ENCODE peak calls at places on chromosome 15, in ten cellular contexts. One of them, this sample, is unnamed.

GRCh38 chr15:52440414-52440813 is 88.3 kb downstream of the MYO5A start:
- DNase-seq in stimulated activated CD8-positive, alpha-beta memory T cell treated with anti-CD3 and anti-CD28 coated beads, Interleukin-4, amount 100 ng/mL, for 24 hours: no peak
- DNase-seq in lung: no peak
- DNase-seq in A172: peak; percentile 85
- DNase-seq in activated T-helper 1 cell treated with anti-CD3 and anti-CD28 coated beads, Interleukin-12 subunit alpha, Interleukin-12 subunit beta, Interleukin-2, Interleukin-4 antibody, amounts not matched to agents 30 ng/mL and 10 ng/mL and 1 ng/mL, durations not matched to agents 14 hours and 24 hours and 36 hours: no peak
- DNase-seq in NCI-H1105 treated with DMSO at 0.1 percent for 48 hours: no peak
- DNase-seq in omental fat pad: no peak
- DNase-seq in RCC 7860: peak; percentile 71
- DNase-seq in NCI-H510A treated with DMSO at 0.1 percent for 48 hours: no peak
- DNase-seq in GM13977: no peak
- DNase-seq in this sample: peak; percentile 44

GRCh38 chr15:42375252-42375651 is 16.0 kb downstream of the CAPN3 start:
- DNase-seq in stimulated activated CD8-positive, alpha-beta memory T cell treated with anti-CD3 and anti-CD28 coated beads, Interleukin-4, amount 100 ng/mL, for 24 hours: no peak
- DNase-seq in lung: no peak
- DNase-seq in A172: no peak
- DNase-seq in activated T-helper 1 cell treated with anti-CD3 and anti-CD28 coated beads, Interleukin-12 subunit alpha, Interleukin-12 subunit beta, Interleukin-2, Interleukin-4 antibody, amounts not matched to agents 30 ng/mL and 10 ng/mL and 1 ng/mL, durations not matched to agents 14 hours and 24 hours and 36 hours: no peak
- DNase-seq in NCI-H1105 treated with DMSO at 0.1 percent for 48 hours: no peak
- DNase-seq in omental fat pad: no peak
- DNase-seq in RCC 7860: no peak
- DNase-seq in NCI-H510A treated with DMSO at 0.1 percent for 48 hours: no peak
- DNase-seq in GM13977: no peak
- DNase-seq in this sample: no peak

GRCh38 chr15:39908186-39908585 is 11.9 kb downstream of the GPR176 start:
- DNase-seq in stimulated activated CD8-positive, alpha-beta memory T cell treated with anti-CD3 and anti-CD28 coated beads, Interleukin-4, amount 100 ng/mL, for 24 hours: no peak
- DNase-seq in lung: no peak
- DNase-seq in A172: peak; percentile 61
- DNase-seq in activated T-helper 1 cell treated with anti-CD3 and anti-CD28 coated beads, Interleukin-12 subunit alpha, Interleukin-12 subunit beta, Interleukin-2, Interleukin-4 antibody, amounts not matched to agents 30 ng/mL and 10 ng/mL and 1 ng/mL, durations not matched to agents 14 hours and 24 hours and 36 hours: no peak
- DNase-seq in NCI-H1105 treated with DMSO at 0.1 percent for 48 hours: no peak
- DNase-seq in omental fat pad: no peak
- DNase-seq in RCC 7860: peak; percentile 35
- DNase-seq in NCI-H510A treated with DMSO at 0.1 percent for 48 hours: no peak
- DNase-seq in GM13977: no peak
- DNase-seq in this sample: no peak

GRCh38 chr15:77720617-77721016 is 87.9 kb upstream of the LINGO1 start:
- DNase-seq in stimulated activated CD8-positive, alpha-beta memory T cell treated with anti-CD3 and anti-CD28 coated beads, Interleukin-4, amount 100 ng/mL, for 24 hours: no peak
- DNase-seq in lung: no peak
- DNase-seq in A172: no peak
- DNase-seq in activated T-helper 1 cell treated with anti-CD3 and anti-CD28 coated beads, Interleukin-12 subunit alpha, Interleukin-12 subunit beta, Interleukin-2, Interleukin-4 antibody, amounts not matched to agents 30 ng/mL and 10 ng/mL and 1 ng/mL, durations not matched to agents 14 hours and 24 hours and 36 hours: no peak
- DNase-seq in NCI-H1105 treated with DMSO at 0.1 percent for 48 hours: no peak
- DNase-seq in omental fat pad: no peak
- DNase-seq in RCC 7860: no peak
- DNase-seq in NCI-H510A treated with DMSO at 0.1 percent for 48 hours: no peak
- DNase-seq in GM13977: no peak
- DNase-seq in this sample: no peak

GRCh38 chr15:90845201-90845949 is 23.0 kb upstream of the FURIN start:
- DNase-seq in stimulated activated CD8-positive, alpha-beta memory T cell treated with anti-CD3 and anti-CD28 coated beads, Interleukin-4, amount 100 ng/mL, for 24 hours: no peak
- DNase-seq in lung: no peak
- DNase-seq in A172: peak; percentile 84
- DNase-seq in activated T-helper 1 cell treated with anti-CD3 and anti-CD28 coated beads, Interleukin-12 subunit alpha, Interleukin-12 subunit beta, Interleukin-2, Interleukin-4 antibody, amounts not matched to agents 30 ng/mL and 10 ng/mL and 1 ng/mL, durations not matched to agents 14 hours and 24 hours and 36 hours: peak; percentile 68
- DNase-seq in NCI-H1105 treated with DMSO at 0.1 percent for 48 hours: no peak
- DNase-seq in omental fat pad: no peak
- DNase-seq in RCC 7860: peak; percentile 84
- DNase-seq in NCI-H510A treated with DMSO at 0.1 percent for 48 hours: peak; percentile 20
- DNase-seq in GM13977: peak; percentile 61
- DNase-seq in this sample: no peak

GRCh38 chr15:77584201-77584600 is 48.5 kb downstream of the LINGO1 start:
- DNase-seq in stimulated activated CD8-positive, alpha-beta memory T cell treated with anti-CD3 and anti-CD28 coated beads, Interleukin-4, amount 100 ng/mL, for 24 hours: no peak
- DNase-seq in lung: no peak
- DNase-seq in A172: no peak
- DNase-seq in activated T-helper 1 cell treated with anti-CD3 and anti-CD28 coated beads, Interleukin-12 subunit alpha, Interleukin-12 subunit beta, Interleukin-2, Interleukin-4 antibody, amounts not matched to agents 30 ng/mL and 10 ng/mL and 1 ng/mL, durations not matched to agents 14 hours and 24 hours and 36 hours: no peak
- DNase-seq in NCI-H1105 treated with DMSO at 0.1 percent for 48 hours: no peak
- DNase-seq in omental fat pad: no peak
- DNase-seq in RCC 7860: no peak
- DNase-seq in NCI-H510A treated with DMSO at 0.1 percent for 48 hours: no peak
- DNase-seq in GM13977: no peak
- DNase-seq in this sample: no peak

GRCh38 chr15:62549345-62549970 is 384.4 kb upstream of the C2CD4B start:
- DNase-seq in stimulated activated CD8-positive, alpha-beta memory T cell treated with anti-CD3 and anti-CD28 coated beads, Interleukin-4, amount 100 ng/mL, for 24 hours: no peak
- DNase-seq in lung: no peak
- DNase-seq in A172: peak; percentile 23
- DNase-seq in activated T-helper 1 cell treated with anti-CD3 and anti-CD28 coated beads, Interleukin-12 subunit alpha, Interleukin-12 subunit beta, Interleukin-2, Interleukin-4 antibody, amounts not matched to agents 30 ng/mL and 10 ng/mL and 1 ng/mL, durations not matched to agents 14 hours and 24 hours and 36 hours: no peak
- DNase-seq in NCI-H1105 treated with DMSO at 0.1 percent for 48 hours: peak; percentile 8
- DNase-seq in omental fat pad: no peak
- DNase-seq in RCC 7860: no peak
- DNase-seq in NCI-H510A treated with DMSO at 0.1 percent for 48 hours: no peak
- DNase-seq in GM13977: no peak
- DNase-seq in this sample: no peak

GRCh38 chr15:79593119-79593869 is 161.2 kb downstream of the MINAR1 start:
- DNase-seq in stimulated activated CD8-positive, alpha-beta memory T cell treated with anti-CD3 and anti-CD28 coated beads, Interleukin-4, amount 100 ng/mL, for 24 hours: no peak
- DNase-seq in lung: peak; percentile 15
- DNase-seq in A172: no peak
- DNase-seq in activated T-helper 1 cell treated with anti-CD3 and anti-CD28 coated beads, Interleukin-12 subunit alpha, Interleukin-12 subunit beta, Interleukin-2, Interleukin-4 antibody, amounts not matched to agents 30 ng/mL and 10 ng/mL and 1 ng/mL, durations not matched to agents 14 hours and 24 hours and 36 hours: no peak
- DNase-seq in NCI-H1105 treated with DMSO at 0.1 percent for 48 hours: no peak
- DNase-seq in omental fat pad: no peak
- DNase-seq in RCC 7860: no peak
- DNase-seq in NCI-H510A treated with DMSO at 0.1 percent for 48 hours: no peak
- DNase-seq in GM13977: no peak
- DNase-seq in this sample: no peak

GRCh38 chr15:52295421-52295991 is at the start of gene MYO5C:
- DNase-seq in stimulated activated CD8-positive, alpha-beta memory T cell treated with anti-CD3 and anti-CD28 coated beads, Interleukin-4, amount 100 ng/mL, for 24 hours: no peak
- DNase-seq in lung: peak; percentile 92
- DNase-seq in A172: peak; percentile 14
- DNase-seq in activated T-helper 1 cell treated with anti-CD3 and anti-CD28 coated beads, Interleukin-12 subunit alpha, Interleukin-12 subunit beta, Interleukin-2, Interleukin-4 antibody, amounts not matched to agents 30 ng/mL and 10 ng/mL and 1 ng/mL, durations not matched to agents 14 hours and 24 hours and 36 hours: no peak
- DNase-seq in NCI-H1105 treated with DMSO at 0.1 percent for 48 hours: peak; percentile 78
- DNase-seq in omental fat pad: peak; percentile 48
- DNase-seq in RCC 7860: no peak
- DNase-seq in NCI-H510A treated with DMSO at 0.1 percent for 48 hours: peak; percentile 65
- DNase-seq in GM13977: no peak
- DNase-seq in this sample: no peak

This sample was measured in activated naive CD4-positive, alpha-beta T cell treated with anti-CD3 and anti-CD28 coated beads, Interleukin-2, amount 50 U/mL, for 16 hours.